ENCODE peak calls at places on chromosome 2, in ten cellular contexts. Z is BE2C; P is hippocampal formation; O is activated T-cell treated with anti-CD3 and anti-CD28 coated beads, Interleukin-2, amount 50 U/mL, for 1 hour; K is GM23248; B is mucosa of gallbladder; X is non-pigmented ciliary epithelial cell; V is endothelial cell; I is activated CD4-positive, alpha-beta T cell treated with anti-CD3 and anti-CD28 coated beads, Interleukin-2, amount 50 U/mL, for 4 hours; N is activated naive CD8-positive, alpha-beta T cell treated with anti-CD3 and anti-CD28 coated beads, Interleukin-2, amount 10 ng/mL, durations not matched to agents 7 days and 5 days. F is an unnamed sample.

GRCh38 chr2:175167076-175167791 is 769 bp downstream of the ATF2 start:
- DNase-seq in Z (peak), P (peak), O (no peak), K (peak), B (no peak), X (no peak), V (peak), I (peak), N (no peak), F (no peak)

GRCh38 chr2:237412646-237413292 is 1.2 kb downstream of the COL6A3 start:
- DNase-seq in Z (no peak), P (no peak), O (no peak), K (peak), B (no peak), X (no peak), V (no peak), I (no peak), N (no peak), F (no peak)

GRCh38 chr2:81647715-81648114 is 1343.2 kb upstream of the LRRTM1 start:
- DNase-seq in Z (no peak), P (no peak), O (no peak), K (no peak), B (no peak), X (no peak), V (no peak), I (no peak), N (no peak), F (no peak)

GRCh38 chr2:7530001-7530400 is 612.8 kb downstream of the RNF144A start:
- DNase-seq in Z (no peak), P (no peak), O (no peak), K (peak), B (no peak), X (no peak), V (no peak), I (no peak), N (no peak), F (no peak)

GRCh38 chr2:37376421-37377186 is 32.2 kb downstream of the QPCT start:
- DNase-seq in Z (no peak), P (no peak), O (no peak), K (peak), B (peak), X (no peak), V (no peak), I (no peak), N (no peak), F (no peak)

GRCh38 chr2:240192661-240193060 is 52.2 kb upstream of the OTOS start:
- DNase-seq in Z (no peak), P (no peak), O (no peak), K (no peak), B (no peak), X (no peak), V (no peak), I (no peak), N (no peak), F (no peak)

GRCh38 chr2:59684101-59684770 is 869.2 kb downstream of the BCL11A start:
- DNase-seq in Z (no peak), P (no peak), O (no peak), K (no peak), B (no peak), X (no peak), V (no peak), I (no peak), N (no peak), F (no peak)

GRCh38 chr2:128554151-128554769 is 235.6 kb upstream of the HS6ST1 start:
- DNase-seq in Z (no peak), P (no peak), O (no peak), K (no peak), B (no peak), X (no peak), V (no peak), I (no peak), N (no peak), F (no peak)

GRCh38 chr2:206160124-206160806 is 570 bp downstream of the EEF1B2 start:
- DNase-seq in Z (peak), P (no peak), O (no peak), K (peak), B (no peak), X (no peak), V (no peak), I (no peak), N (no peak), F (no peak)

GRCh38 chr2:36951574-36951973 is 14.8 kb downstream of the STRN start:
- DNase-seq in Z (no peak), P (no peak), O (no peak), K (peak), B (no peak), X (peak), V (no peak), I (no peak), N (no peak), F (no peak)

GRCh38 chr2:25098558-25099486 is 56.9 kb downstream of the EFR3B start:
- DNase-seq in Z (no peak), P (no peak), O (no peak), K (no peak), B (peak), X (no peak), V (no peak), I (no peak), N (no peak), F (no peak)

GRCh38 chr2:84846041-84846663 is 34.7 kb downstream of the TRABD2A start:
- DNase-seq in Z (no peak), P (no peak), O (no peak), K (peak), B (no peak), X (peak), V (no peak), I (peak), N (no peak), F (peak)

GRCh38 chr2:9752441-9753275 is 90.6 kb upstream of the TAF1B start:
- DNase-seq in Z (no peak), P (no peak), O (peak), K (peak), B (no peak), X (no peak), V (no peak), I (peak), N (peak), F (peak)

GRCh38 chr2:219733106-219733505 is 105.7 kb downstream of the SLC4A3 start:
- DNase-seq in Z (no peak), P (no peak), O (no peak), K (no peak), B (no peak), X (no peak), V (no peak), I (no peak), N (no peak), F (no peak)

GRCh38 chr2:220619525-220620267 is 952.4 kb downstream of the EPHA4 start:
- DNase-seq in Z (no peak), P (no peak), O (no peak), K (peak), B (no peak), X (no peak), V (no peak), I (no peak), N (no peak), F (no peak)

GRCh38 chr2:9552491-9553178 is 3.0 kb downstream of the ADAM17 start:
- DNase-seq in Z (no peak), P (no peak), O (no peak), K (peak), B (no peak), X (no peak), V (no peak), I (no peak), N (no peak), F (no peak)

F was measured in activated CD8-positive, alpha-beta memory T cell treated with anti-CD3 and anti-CD28 coated beads, Interleukin-2, amount 50 U/mL, for 48 hours.